ENCODE peak calls at places on chromosomes 11 and 22, in seven cellular contexts. One of them, this sample, is unnamed.

GRCh38 chr22:30865656-30866055 is 102.9 kb downstream of the MORC2 start:
- DNase-seq in psoas muscle: no peak
- DNase-seq in thoracic aorta: no peak
- DNase-seq in brain microvascular endothelial cell: no peak
- DNase-seq in neural progenitor cell: no peak
- DNase-seq in heart right ventricle: no peak
- DNase-seq in GM06990: no peak
- DNase-seq in this sample: no peak

GRCh38 chr11:110355011-110355744 is 58.8 kb upstream of the RDX start:
- DNase-seq in psoas muscle: no peak
- DNase-seq in thoracic aorta: no peak
- DNase-seq in brain microvascular endothelial cell: no peak
- DNase-seq in neural progenitor cell: peak; percentile 69
- DNase-seq in heart right ventricle: no peak
- DNase-seq in GM06990: no peak
- DNase-seq in this sample: no peak

GRCh38 chr22:29780220-29780619 is 13.1 kb downstream of the UQCR10 start:
- DNase-seq in psoas muscle: no peak
- DNase-seq in thoracic aorta: no peak
- DNase-seq in brain microvascular endothelial cell: no peak
- DNase-seq in neural progenitor cell: no peak
- DNase-seq in heart right ventricle: no peak
- DNase-seq in GM06990: no peak
- DNase-seq in this sample: no peak

GRCh38 chr22:45441158-45441557 is 27.7 kb downstream of the RIBC2 start:
- DNase-seq in psoas muscle: peak; percentile 46
- DNase-seq in thoracic aorta: no peak
- DNase-seq in brain microvascular endothelial cell: peak; percentile 48
- DNase-seq in neural progenitor cell: peak; percentile 73
- DNase-seq in heart right ventricle: peak; percentile 44
- DNase-seq in GM06990: no peak
- DNase-seq in this sample: peak; percentile 44

GRCh38 chr11:130301002-130301401 is 13.7 kb downstream of the ZBTB44 start:
- DNase-seq in psoas muscle: no peak
- DNase-seq in thoracic aorta: no peak
- DNase-seq in brain microvascular endothelial cell: no peak
- DNase-seq in neural progenitor cell: no peak
- DNase-seq in heart right ventricle: no peak
- DNase-seq in GM06990: no peak
- DNase-seq in this sample: no peak

GRCh38 chr22:47051435-47052175 is 289.2 kb downstream of the TBC1D22A start:
- DNase-seq in psoas muscle: no peak
- DNase-seq in thoracic aorta: no peak
- DNase-seq in brain microvascular endothelial cell: no peak
- DNase-seq in neural progenitor cell: peak; percentile 49
- DNase-seq in heart right ventricle: peak; percentile 6
- DNase-seq in GM06990: no peak
- DNase-seq in this sample: no peak

GRCh38 chr11:95378106-95378505 is 147.1 kb upstream of the SESN3 start:
- DNase-seq in psoas muscle: no peak
- DNase-seq in thoracic aorta: no peak
- DNase-seq in brain microvascular endothelial cell: no peak
- DNase-seq in neural progenitor cell: no peak
- DNase-seq in heart right ventricle: no peak
- DNase-seq in GM06990: no peak
- DNase-seq in this sample: peak; percentile 57

GRCh38 chr11:15208570-15209222 is 94.0 kb downstream of the INSC start:
- DNase-seq in psoas muscle: peak; percentile 64
- DNase-seq in thoracic aorta: no peak
- DNase-seq in brain microvascular endothelial cell: peak; percentile 56
- DNase-seq in neural progenitor cell: peak; percentile 91
- DNase-seq in heart right ventricle: peak; percentile 66
- DNase-seq in GM06990: peak; percentile 39
- DNase-seq in this sample: peak; percentile 40

GRCh38 chr11:130381317-130381716 is 47.1 kb downstream of the ADAMTS8 start:
- DNase-seq in psoas muscle: no peak
- DNase-seq in thoracic aorta: no peak
- DNase-seq in brain microvascular endothelial cell: no peak
- DNase-seq in neural progenitor cell: no peak
- DNase-seq in heart right ventricle: no peak
- DNase-seq in GM06990: no peak
- DNase-seq in this sample: no peak

GRCh38 chr11:31722754-31723153 is 88.4 kb downstream of the PAX6 start:
- DNase-seq in psoas muscle: no peak
- DNase-seq in thoracic aorta: no peak
- DNase-seq in brain microvascular endothelial cell: no peak
- DNase-seq in neural progenitor cell: no peak
- DNase-seq in heart right ventricle: no peak
- DNase-seq in GM06990: no peak
- DNase-seq in this sample: no peak

GRCh38 chr11:60985991-60986915 is 14.8 kb downstream of the CD6 start:
- DNase-seq in psoas muscle: no peak
- DNase-seq in thoracic aorta: no peak
- DNase-seq in brain microvascular endothelial cell: peak; percentile 41
- DNase-seq in neural progenitor cell: no peak
- DNase-seq in heart right ventricle: no peak
- DNase-seq in GM06990: no peak
- DNase-seq in this sample: peak; percentile 95

GRCh38 chr22:37060801-37061610 is 9.5 kb downstream of the KCTD17 start:
- DNase-seq in psoas muscle: no peak
- DNase-seq in thoracic aorta: no peak
- DNase-seq in brain microvascular endothelial cell: no peak
- DNase-seq in neural progenitor cell: no peak
- DNase-seq in heart right ventricle: peak; percentile 7
- DNase-seq in GM06990: peak; percentile 34
- DNase-seq in this sample: no peak

GRCh38 chr11:550021-550745 is 10.4 kb downstream of the LMNTD2 start:
- DNase-seq in psoas muscle: peak; percentile 16
- DNase-seq in thoracic aorta: no peak
- DNase-seq in brain microvascular endothelial cell: no peak
- DNase-seq in neural progenitor cell: no peak
- DNase-seq in heart right ventricle: no peak
- DNase-seq in GM06990: no peak
- DNase-seq in this sample: no peak

GRCh38 chr11:553083-553948 is 7.2 kb downstream of the LMNTD2 start:
- DNase-seq in psoas muscle: no peak
- DNase-seq in thoracic aorta: no peak
- DNase-seq in brain microvascular endothelial cell: no peak
- DNase-seq in neural progenitor cell: no peak
- DNase-seq in heart right ventricle: no peak
- DNase-seq in GM06990: no peak
- DNase-seq in this sample: no peak

GRCh38 chr11:551131-551530 is 9.4 kb downstream of the LMNTD2 start:
- DNase-seq in psoas muscle: peak; percentile 6
- DNase-seq in thoracic aorta: no peak
- DNase-seq in brain microvascular endothelial cell: no peak
- DNase-seq in neural progenitor cell: no peak
- DNase-seq in heart right ventricle: no peak
- DNase-seq in GM06990: no peak
- DNase-seq in this sample: no peak

GRCh38 chr11:550746-551085 is 9.8 kb downstream of the LMNTD2 start:
- DNase-seq in psoas muscle: peak; percentile 7
- DNase-seq in thoracic aorta: no peak
- DNase-seq in brain microvascular endothelial cell: no peak
- DNase-seq in neural progenitor cell: no peak
- DNase-seq in heart right ventricle: no peak
- DNase-seq in GM06990: no peak
- DNase-seq in this sample: no peak

GRCh38 chr11:551596-551995 is 8.9 kb downstream of the LMNTD2 start:
- DNase-seq in psoas muscle: no peak
- DNase-seq in thoracic aorta: no peak
- DNase-seq in brain microvascular endothelial cell: no peak
- DNase-seq in neural progenitor cell: no peak
- DNase-seq in heart right ventricle: no peak
- DNase-seq in GM06990: no peak
- DNase-seq in this sample: no peak
- TF ChIP-seq CTCF in psoas muscle: no peak
- TF ChIP-seq CTCF in thoracic aorta: no peak
- TF ChIP-seq CTCF in brain microvascular endothelial cell: no peak
- TF ChIP-seq CTCF in neural progenitor cell: no peak
- TF ChIP-seq CTCF in heart right ventricle: no peak
- TF ChIP-seq CTCF in GM06990: no peak
- TF ChIP-seq CTCF in this sample: no peak

GRCh38 chr11:70186420-70186819 is 16.7 kb upstream of the FADD start:
- DNase-seq in psoas muscle: no peak
- DNase-seq in thoracic aorta: no peak
- DNase-seq in brain microvascular endothelial cell: no peak
- DNase-seq in neural progenitor cell: no peak
- DNase-seq in heart right ventricle: no peak
- DNase-seq in GM06990: no peak
- DNase-seq in this sample: no peak
- H3K36me3 ChIP-seq in psoas muscle: no peaks in the 10 kb centered on the region
- H3K36me3 ChIP-seq in thoracic aorta: peaks cover 48% of the 10 kb centered on the region
- H3K36me3 ChIP-seq in brain microvascular endothelial cell: no peaks in the 10 kb centered on the region
- H3K36me3 ChIP-seq in neural progenitor cell: no peaks in the 10 kb centered on the region
- H3K36me3 ChIP-seq in heart right ventricle: no peaks in the 10 kb centered on the region
- H3K36me3 ChIP-seq in GM06990: no peaks in the 10 kb centered on the region
- H3K36me3 ChIP-seq in this sample: no peaks in the 10 kb centered on the region

GRCh38 chr11:27720277-27720830 is 20.1 kb upstream of the BDNF start:
- DNase-seq in psoas muscle: no peak
- DNase-seq in thoracic aorta: no peak
- DNase-seq in brain microvascular endothelial cell: peak; percentile 42
- DNase-seq in neural progenitor cell: peak; percentile 94
- DNase-seq in heart right ventricle: no peak
- DNase-seq in GM06990: no peak
- DNase-seq in this sample: peak; percentile 29
- TF ChIP-seq CTCF in psoas muscle: no peak
- TF ChIP-seq CTCF in thoracic aorta: no peak
- TF ChIP-seq CTCF in brain microvascular endothelial cell: peak; percentile 61
- TF ChIP-seq CTCF in neural progenitor cell: peak; percentile 59
- TF ChIP-seq CTCF in heart right ventricle: no peak
- TF ChIP-seq CTCF in GM06990: no peak
- TF ChIP-seq CTCF in this sample: peak; percentile 10

DNA sequence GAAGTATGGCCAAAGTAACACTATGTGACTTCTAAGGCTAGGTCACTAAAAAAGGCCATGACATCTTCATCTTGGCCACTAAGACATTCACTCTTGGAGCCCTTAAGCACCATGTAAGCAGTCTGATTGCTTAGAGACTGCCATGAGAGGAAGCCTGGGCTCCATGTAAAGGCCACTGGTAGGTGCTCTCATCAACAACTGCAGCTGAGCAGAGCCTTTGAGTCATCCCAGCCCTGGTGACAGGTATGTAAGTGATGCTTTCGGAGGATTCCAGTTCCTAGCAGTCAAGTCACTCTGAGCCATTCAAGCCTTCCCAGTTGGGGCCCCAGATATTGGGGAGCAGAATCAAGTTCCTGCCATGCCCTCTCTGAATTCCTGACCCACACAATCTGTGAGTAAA is 26.2 kb downstream of the GAB2 start:
- DNase-seq in psoas muscle: no peak
- DNase-seq in thoracic aorta: no peak
- DNase-seq in brain microvascular endothelial cell: no peak
- DNase-seq in neural progenitor cell: no peak
- DNase-seq in heart right ventricle: no peak
- DNase-seq in GM06990: no peak
- DNase-seq in this sample: no peak
- H3K36me3 ChIP-seq in psoas muscle: no peaks in the 10 kb centered on the region
- H3K36me3 ChIP-seq in thoracic aorta: no peaks in the 10 kb centered on the region
- H3K36me3 ChIP-seq in brain microvascular endothelial cell: no peaks in the 10 kb centered on the region
- H3K36me3 ChIP-seq in neural progenitor cell: no peaks in the 10 kb centered on the region
- H3K36me3 ChIP-seq in heart right ventricle: no peaks in the 10 kb centered on the region
- H3K36me3 ChIP-seq in GM06990: no peaks in the 10 kb centered on the region
- H3K36me3 ChIP-seq in this sample: no peaks in the 10 kb centered on the region

This sample was measured in bronchial epithelial cell.